ENCODE peak calls at places on chromosomes 12 and 14, in eight cellular contexts. One of them, this sample, is unnamed.

GRCh38 chr12:39426636-39427245 is 16.2 kb downstream of the KIF21A start:
- DNase-seq in AG04450: no peak
- DNase-seq in cardiac fibroblast: peak
- DNase-seq in astrocyte of the spinal cord: no peak
- DNase-seq in neural progenitor cell: no peak
- DNase-seq in cardiac muscle cell: no peak
- DNase-seq in PC-3: no peak
- DNase-seq in lower lobe of right lung: no peak
- DNase-seq in this sample: peak

GRCh38 chr14:20428802-20429201 is 7.2 kb downstream of the KLHL33 start:
- DNase-seq in cardiac fibroblast: no peak
- DNase-seq in neural progenitor cell: no peak
- DNase-seq in astrocyte of the spinal cord: no peak
- DNase-seq in lower lobe of right lung: no peak
- DNase-seq in cardiac muscle cell: no peak
- DNase-seq in PC-3: peak
- DNase-seq in AG04450: no peak
- DNase-seq in this sample: no peak

GRCh38 chr12:117155278-117156060 is 34.8 kb downstream of the FBXO21 start:
- DNase-seq in neural progenitor cell: peak
- DNase-seq in AG04450: no peak
- DNase-seq in PC-3: peak
- DNase-seq in cardiac muscle cell: peak
- DNase-seq in astrocyte of the spinal cord: peak
- DNase-seq in cardiac fibroblast: peak
- DNase-seq in lower lobe of right lung: peak
- DNase-seq in this sample: peak

GRCh38 chr14:73467377-73467776 is 9.0 kb upstream of the NUMB start:
- DNase-seq in cardiac muscle cell: peak
- DNase-seq in cardiac fibroblast: peak
- DNase-seq in neural progenitor cell: no peak
- DNase-seq in PC-3: no peak
- DNase-seq in AG04450: no peak
- DNase-seq in astrocyte of the spinal cord: peak
- DNase-seq in lower lobe of right lung: peak
- DNase-seq in this sample: no peak

GRCh38 chr12:96489392-96490056 is at the start of gene CFAP54:
- DNase-seq in AG04450: peak
- DNase-seq in neural progenitor cell: peak
- DNase-seq in lower lobe of right lung: peak
- DNase-seq in cardiac fibroblast: peak
- DNase-seq in PC-3: peak
- DNase-seq in astrocyte of the spinal cord: peak
- DNase-seq in cardiac muscle cell: peak
- DNase-seq in this sample: peak

GRCh38 chr14:78341827-78342389 is 171.7 kb downstream of the NRXN3 start:
- DNase-seq in cardiac muscle cell: no peak
- DNase-seq in PC-3: no peak
- DNase-seq in astrocyte of the spinal cord: no peak
- DNase-seq in AG04450: no peak
- DNase-seq in cardiac fibroblast: no peak
- DNase-seq in neural progenitor cell: no peak
- DNase-seq in lower lobe of right lung: no peak
- DNase-seq in this sample: peak

GRCh38 chr14:104976198-104977007 is 1.8 kb downstream of the AHNAK2 start:
- DNase-seq in astrocyte of the spinal cord: peak
- DNase-seq in lower lobe of right lung: peak
- DNase-seq in PC-3: peak
- DNase-seq in AG04450: peak
- DNase-seq in cardiac fibroblast: peak
- DNase-seq in cardiac muscle cell: peak
- DNase-seq in neural progenitor cell: peak
- DNase-seq in this sample: peak

GRCh38 chr14:72892879-72893635 is 844 bp downstream of the DPF3 start:
- DNase-seq in PC-3: peak
- DNase-seq in neural progenitor cell: peak
- DNase-seq in astrocyte of the spinal cord: peak
- DNase-seq in AG04450: no peak
- DNase-seq in cardiac fibroblast: no peak
- DNase-seq in cardiac muscle cell: peak
- DNase-seq in lower lobe of right lung: peak
- DNase-seq in this sample: no peak

GRCh38 chr12:90020006-90020405 is 311.4 kb upstream of the ATP2B1 start:
- DNase-seq in neural progenitor cell: no peak
- DNase-seq in PC-3: no peak
- DNase-seq in AG04450: no peak
- DNase-seq in cardiac fibroblast: no peak
- DNase-seq in cardiac muscle cell: no peak
- DNase-seq in lower lobe of right lung: no peak
- DNase-seq in astrocyte of the spinal cord: no peak
- DNase-seq in this sample: no peak

GRCh38 chr14:99041141-99041819 is 230.7 kb downstream of the BCL11B start:
- DNase-seq in AG04450: no peak
- DNase-seq in cardiac muscle cell: no peak
- DNase-seq in lower lobe of right lung: no peak
- DNase-seq in cardiac fibroblast: no peak
- DNase-seq in astrocyte of the spinal cord: no peak
- DNase-seq in neural progenitor cell: no peak
- DNase-seq in PC-3: no peak
- DNase-seq in this sample: peak

GRCh38 chr12:71947645-71948105 is 9.0 kb downstream of the TPH2 start:
- DNase-seq in astrocyte of the spinal cord: peak
- DNase-seq in PC-3: peak
- DNase-seq in neural progenitor cell: peak
- DNase-seq in lower lobe of right lung: peak
- DNase-seq in AG04450: peak
- DNase-seq in cardiac fibroblast: peak
- DNase-seq in cardiac muscle cell: peak
- DNase-seq in this sample: peak

GRCh38 chr14:39268393-39268792 is 34.7 kb downstream of the MIA2 start:
- DNase-seq in astrocyte of the spinal cord: peak
- DNase-seq in cardiac fibroblast: peak
- DNase-seq in cardiac muscle cell: peak
- DNase-seq in PC-3: peak
- DNase-seq in neural progenitor cell: peak
- DNase-seq in lower lobe of right lung: no peak
- DNase-seq in AG04450: no peak
- DNase-seq in this sample: peak

GRCh38 chr12:92926549-92926948 is 2.5 kb downstream of the EEA1 start:
- DNase-seq in AG04450: no peak
- DNase-seq in astrocyte of the spinal cord: no peak
- DNase-seq in cardiac muscle cell: no peak
- DNase-seq in PC-3: no peak
- DNase-seq in lower lobe of right lung: no peak
- DNase-seq in neural progenitor cell: peak
- DNase-seq in cardiac fibroblast: no peak
- DNase-seq in this sample: no peak
- H3K4me3 ChIP-seq in AG04450: peak
- H3K4me3 ChIP-seq in astrocyte of the spinal cord: no peak
- H3K4me3 ChIP-seq in cardiac muscle cell: no peak
- H3K4me3 ChIP-seq in PC-3: peak
- H3K4me3 ChIP-seq in lower lobe of right lung: no peak
- H3K4me3 ChIP-seq in neural progenitor cell: no peak
- H3K4me3 ChIP-seq in cardiac fibroblast: peak
- H3K4me3 ChIP-seq in this sample: no peak

DNA sequence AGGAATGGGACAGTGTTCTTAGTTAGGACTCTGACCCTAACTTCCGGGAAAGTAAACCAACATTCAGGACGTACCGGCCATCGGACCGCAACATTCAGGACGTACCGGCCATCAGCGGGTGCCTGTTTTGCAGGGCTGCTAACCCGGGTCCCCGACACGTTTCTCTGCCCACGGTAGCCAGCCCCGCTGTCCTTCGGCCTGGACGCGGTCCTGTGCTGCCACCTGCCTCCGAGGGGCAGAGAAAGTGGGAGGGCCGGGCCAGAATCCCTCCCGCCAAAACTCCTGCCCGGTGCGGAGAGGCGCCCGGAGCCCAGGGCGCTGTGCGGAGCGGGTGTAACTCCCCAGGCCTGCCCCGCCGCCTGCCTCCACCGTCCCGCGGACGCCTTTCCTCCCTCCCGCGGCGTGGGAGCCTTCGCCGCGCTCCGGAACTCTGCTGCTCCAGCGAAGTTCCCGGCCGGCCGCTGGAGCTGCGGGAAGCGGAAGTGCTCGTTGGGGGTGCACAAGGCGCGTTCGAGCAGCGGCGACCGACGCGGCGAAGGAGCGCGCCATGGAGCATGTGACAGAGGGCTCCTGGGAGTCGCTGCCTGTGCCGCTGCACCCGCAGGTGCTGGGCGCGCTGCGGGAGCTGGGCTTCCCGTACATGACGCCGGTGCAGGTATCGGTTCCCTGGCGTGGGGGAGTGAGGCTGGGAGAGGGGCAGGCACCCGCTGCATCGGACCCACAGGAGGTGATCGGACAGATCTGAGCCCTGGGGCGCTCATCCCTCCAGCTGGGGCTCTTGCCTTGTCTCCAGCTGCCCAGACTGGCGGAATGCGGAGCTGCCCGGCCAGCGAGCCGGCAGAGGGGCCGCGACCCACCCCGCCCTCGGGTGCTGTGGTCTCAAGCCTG is at the start of gene DDX55:
- DNase-seq in cardiac muscle cell: peak
- DNase-seq in lower lobe of right lung: peak
- DNase-seq in neural progenitor cell: peak
- DNase-seq in astrocyte of the spinal cord: peak
- DNase-seq in AG04450: peak
- DNase-seq in cardiac fibroblast: peak
- DNase-seq in PC-3: peak
- DNase-seq in this sample: peak
- TF ChIP-seq CTCF in cardiac muscle cell: peak
- TF ChIP-seq CTCF in lower lobe of right lung: peak
- TF ChIP-seq CTCF in neural progenitor cell: peak
- TF ChIP-seq CTCF in astrocyte of the spinal cord: peak
- TF ChIP-seq CTCF in AG04450: peak
- TF ChIP-seq CTCF in cardiac fibroblast: peak
- TF ChIP-seq CTCF in PC-3: peak
- TF ChIP-seq CTCF in this sample: peak

GRCh38 chr12:110266980-110267620 is 13.9 kb upstream of the ATP2A2 start:
- DNase-seq in PC-3: peak
- DNase-seq in astrocyte of the spinal cord: peak
- DNase-seq in AG04450: no peak
- DNase-seq in neural progenitor cell: peak
- DNase-seq in cardiac muscle cell: peak
- DNase-seq in lower lobe of right lung: no peak
- DNase-seq in cardiac fibroblast: peak
- DNase-seq in this sample: peak

GRCh38 chr12:110271015-110271414 is 10.0 kb upstream of the ATP2A2 start:
- DNase-seq in neural progenitor cell: no peak
- DNase-seq in lower lobe of right lung: no peak
- DNase-seq in astrocyte of the spinal cord: no peak
- DNase-seq in AG04450: no peak
- DNase-seq in PC-3: no peak
- DNase-seq in cardiac fibroblast: no peak
- DNase-seq in cardiac muscle cell: no peak
- DNase-seq in this sample: no peak

GRCh38 chr12:110269622-110270124 is 11.4 kb upstream of the ATP2A2 start:
- DNase-seq in cardiac muscle cell: peak
- DNase-seq in lower lobe of right lung: no peak
- DNase-seq in neural progenitor cell: no peak
- DNase-seq in astrocyte of the spinal cord: peak
- DNase-seq in cardiac fibroblast: peak
- DNase-seq in PC-3: peak
- DNase-seq in AG04450: peak
- DNase-seq in this sample: peak

GRCh38 chr12:110266381-110266909 is 14.6 kb upstream of the ATP2A2 start:
- DNase-seq in neural progenitor cell: no peak
- DNase-seq in cardiac muscle cell: no peak
- DNase-seq in AG04450: no peak
- DNase-seq in astrocyte of the spinal cord: no peak
- DNase-seq in PC-3: no peak
- DNase-seq in cardiac fibroblast: peak
- DNase-seq in lower lobe of right lung: no peak
- DNase-seq in this sample: no peak

DNA sequence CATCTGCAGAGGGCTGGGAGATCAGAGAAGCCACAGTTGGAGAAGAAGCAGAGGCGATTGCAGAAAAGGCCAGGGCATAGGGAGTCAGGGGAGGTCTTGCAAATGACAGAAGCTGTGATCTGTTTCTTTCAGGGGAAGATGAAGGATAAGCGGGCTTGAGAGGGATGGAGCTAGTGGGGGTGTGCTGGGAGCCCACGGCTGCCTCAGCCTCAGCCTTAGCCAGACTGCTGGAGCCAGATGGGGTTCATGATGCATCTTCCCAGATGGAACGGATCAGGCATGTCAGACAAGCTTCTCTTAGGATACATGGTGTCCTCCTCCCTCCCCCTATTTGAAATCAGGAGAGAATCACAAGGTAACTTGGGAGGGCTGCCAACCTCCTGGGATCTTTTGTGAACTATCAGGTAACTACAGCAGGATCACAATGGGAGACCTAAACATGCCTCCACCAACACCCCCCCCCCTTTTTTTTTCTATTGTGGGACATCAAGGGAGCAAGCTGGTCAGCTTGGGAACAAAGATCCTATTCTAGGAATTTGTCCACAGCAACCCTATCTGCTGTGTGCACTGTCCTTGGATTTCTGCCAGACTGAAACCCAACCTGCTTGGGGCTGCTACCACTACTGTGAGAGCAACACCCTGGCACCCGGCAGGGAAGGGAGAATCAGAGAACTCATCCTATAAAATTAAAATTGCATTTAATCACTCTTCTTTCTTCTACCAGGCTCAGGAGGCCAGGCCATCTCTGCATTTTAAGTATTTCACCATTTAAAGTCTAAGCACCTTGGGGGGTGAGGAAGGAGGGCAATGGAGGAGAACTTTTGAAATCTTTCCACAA is 10.7 kb upstream of the ATP2A2 start:
- DNase-seq in AG04450: peak
- DNase-seq in cardiac muscle cell: peak
- DNase-seq in cardiac fibroblast: peak
- DNase-seq in neural progenitor cell: peak
- DNase-seq in astrocyte of the spinal cord: peak
- DNase-seq in PC-3: peak
- DNase-seq in lower lobe of right lung: no peak
- DNase-seq in this sample: peak
- H3K4me3 ChIP-seq in AG04450: no peak
- H3K4me3 ChIP-seq in cardiac muscle cell: no peak
- H3K4me3 ChIP-seq in cardiac fibroblast: no peak
- H3K4me3 ChIP-seq in neural progenitor cell: no peak
- H3K4me3 ChIP-seq in astrocyte of the spinal cord: no peak
- H3K4me3 ChIP-seq in PC-3: peak
- H3K4me3 ChIP-seq in lower lobe of right lung: no peak
- H3K4me3 ChIP-seq in this sample: no peak

DNA sequence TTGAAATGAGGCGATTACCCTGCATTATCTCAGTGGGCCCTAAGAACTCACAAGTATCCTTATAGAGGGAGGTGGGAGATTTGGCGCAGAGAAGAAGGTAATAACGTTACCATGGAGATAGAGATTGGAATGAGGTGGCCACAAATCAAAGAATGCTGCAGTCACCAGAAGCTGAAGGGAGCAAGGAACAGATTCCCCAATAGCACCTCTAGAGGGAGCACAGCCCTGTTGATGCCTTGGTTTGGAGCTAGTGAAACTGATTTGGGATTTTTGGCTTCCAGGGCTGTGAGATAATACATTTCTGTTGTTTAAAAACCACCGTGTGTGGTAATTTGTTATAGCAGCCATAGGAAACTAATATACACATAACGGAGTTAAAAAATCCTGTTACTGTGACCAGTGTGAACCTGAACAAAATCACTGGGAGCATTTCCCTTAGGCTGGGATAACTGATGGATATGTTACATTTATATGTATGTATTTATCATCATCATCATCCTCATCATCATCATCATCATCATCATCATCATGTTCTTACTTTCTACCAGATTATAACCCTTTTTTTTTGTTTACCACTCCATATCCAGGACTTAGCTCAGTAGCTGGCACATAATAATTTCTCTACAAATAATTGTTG is 100.3 kb downstream of the LIN7A start:
- DNase-seq in cardiac muscle cell: peak
- DNase-seq in neural progenitor cell: peak
- DNase-seq in cardiac fibroblast: peak
- DNase-seq in lower lobe of right lung: no peak
- DNase-seq in PC-3: peak
- DNase-seq in astrocyte of the spinal cord: peak
- DNase-seq in AG04450: peak
- DNase-seq in this sample: peak
- TF ChIP-seq CTCF in cardiac muscle cell: peak
- TF ChIP-seq CTCF in neural progenitor cell: peak
- TF ChIP-seq CTCF in cardiac fibroblast: peak
- TF ChIP-seq CTCF in lower lobe of right lung: peak
- TF ChIP-seq CTCF in PC-3: peak
- TF ChIP-seq CTCF in astrocyte of the spinal cord: peak
- TF ChIP-seq CTCF in AG04450: peak
- TF ChIP-seq CTCF in this sample: peak

This sample was measured in bronchial epithelial cell.